ENCODE peak calls at places on chromosomes 7 and 10, in seven cellular contexts. U, A, V, F, R, B and W are unnamed samples.

GRCh38 chr7:83011954-83012353 is 150.7 kb downstream of the PCLO start:
- DNase-seq in U (no peak), A (no peak), V (no peak), F (no peak), R (no peak), B (no peak), W (no peak)

GRCh38 chr7:115707236-115707635 is 323.3 kb downstream of the TFEC start:
- DNase-seq in U (peak; percentile 16), A (no peak), V (peak; percentile 10), F (peak; percentile 20), R (no peak), B (peak; percentile 23), W (peak; percentile 1)

GRCh38 chr7:143289421-143289820 is 1.3 kb downstream of the CASP2 start:
- DNase-seq in U (peak; percentile 23), A (no peak), V (no peak), F (no peak), R (no peak), B (no peak), W (no peak)

GRCh38 chr10:110426294-110427153 is 71.2 kb upstream of the DUSP5 start:
- DNase-seq in U (peak; percentile 78), A (no peak), V (peak; percentile 89), F (no peak), R (no peak), B (no peak), W (no peak)

GRCh38 chr10:4546500-4546899 is 279.5 kb upstream of the AKR1E2 start:
- DNase-seq in U (peak; percentile 57), A (no peak), V (no peak), F (no peak), R (no peak), B (no peak), W (no peak)

GRCh38 chr10:86632009-86632800 is 22.1 kb upstream of the OPN4 start:
- DNase-seq in U (peak; percentile 20), A (no peak), V (peak; percentile 21), F (peak; percentile 86), R (peak; percentile 57), B (peak; percentile 69), W (no peak)

GRCh38 chr7:118079369-118079768 is 104.6 kb upstream of the LSM8 start:
- DNase-seq in U (peak; percentile 35), A (no peak), V (no peak), F (no peak), R (no peak), B (no peak), W (no peak)

GRCh38 chr7:33550979-33551378 is 354.4 kb upstream of the BMPER start:
- DNase-seq in U (no peak), A (no peak), V (no peak), F (no peak), R (no peak), B (no peak), W (no peak)

GRCh38 chr10:66629976-66630375 is 295.9 kb upstream of the LRRTM3 start:
- DNase-seq in U (no peak), A (no peak), V (no peak), F (no peak), R (no peak), B (no peak), W (no peak)

DNA sequence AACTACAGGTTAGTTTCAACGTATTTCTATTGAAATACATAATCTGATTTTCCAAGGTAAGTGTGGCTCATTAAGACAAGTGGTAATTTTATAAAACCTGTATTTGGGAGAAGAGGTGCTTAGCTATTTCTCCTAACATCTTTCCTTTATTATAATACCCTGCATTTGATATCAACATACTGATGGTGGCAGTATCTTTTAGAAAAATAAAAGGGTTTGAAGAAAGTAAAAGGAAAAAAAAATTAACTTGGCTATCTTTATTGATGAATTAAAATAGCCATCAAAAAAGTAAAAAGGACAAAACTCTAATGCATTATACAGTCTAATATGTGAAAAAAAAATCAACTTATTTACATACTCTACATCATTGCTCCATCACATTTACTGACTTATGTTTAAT is 68.0 kb downstream of the NRBF2 start:
- DNase-seq in U (no peak), A (no peak), V (no peak), F (no peak), R (no peak), B (no peak), W (no peak)
- TF ChIP-seq CTCF in U (no peak), A (no peak), V (no peak), F (no peak), R (no peak), B (no peak), W (no peak)

GRCh38 chr10:68221196-68221595 is 10.7 kb downstream of the ATOH7 start:
- DNase-seq in U (peak; percentile 13), A (no peak), V (no peak), F (no peak), R (no peak), B (no peak), W (no peak)

GRCh38 chr10:68218786-68219185 is 13.1 kb downstream of the ATOH7 start:
- DNase-seq in U (no peak), A (no peak), V (no peak), F (no peak), R (no peak), B (no peak), W (no peak)

GRCh38 chr10:68224810-68225209 is 7.1 kb downstream of the ATOH7 start:
- DNase-seq in U (peak; percentile 42), A (no peak), V (no peak), F (no peak), R (no peak), B (no peak), W (no peak)

GRCh38 chr10:68223535-68224165 is 8.3 kb downstream of the ATOH7 start:
- DNase-seq in U (no peak), A (no peak), V (no peak), F (peak; percentile 58), R (no peak), B (no peak), W (no peak)
- TF ChIP-seq CTCF in U (no peak), A (no peak), V (no peak), F (no peak), R (peak; percentile 41), B (no peak), W (no peak)

GRCh38 chr7:101170617-101171441 is 5.5 kb upstream of the VGF start:
- DNase-seq in U (no peak), A (no peak), V (no peak), F (no peak), R (no peak), B (no peak), W (no peak)

GRCh38 chr7:101167645-101168411 is 2.5 kb upstream of the VGF start:
- DNase-seq in U (no peak), A (no peak), V (no peak), F (no peak), R (no peak), B (no peak), W (no peak)

GRCh38 chr7:101168412-101169049 is 3.2 kb upstream of the VGF start:
- DNase-seq in U (no peak), A (no peak), V (no peak), F (no peak), R (no peak), B (no peak), W (no peak)

GRCh38 chr7:101169838-101170531 is 4.6 kb upstream of the VGF start:
- DNase-seq in U (peak; percentile 53), A (peak; percentile 82), V (peak; percentile 69), F (peak; percentile 86), R (peak; percentile 76), B (peak; percentile 90), W (peak; percentile 81)

DNA sequence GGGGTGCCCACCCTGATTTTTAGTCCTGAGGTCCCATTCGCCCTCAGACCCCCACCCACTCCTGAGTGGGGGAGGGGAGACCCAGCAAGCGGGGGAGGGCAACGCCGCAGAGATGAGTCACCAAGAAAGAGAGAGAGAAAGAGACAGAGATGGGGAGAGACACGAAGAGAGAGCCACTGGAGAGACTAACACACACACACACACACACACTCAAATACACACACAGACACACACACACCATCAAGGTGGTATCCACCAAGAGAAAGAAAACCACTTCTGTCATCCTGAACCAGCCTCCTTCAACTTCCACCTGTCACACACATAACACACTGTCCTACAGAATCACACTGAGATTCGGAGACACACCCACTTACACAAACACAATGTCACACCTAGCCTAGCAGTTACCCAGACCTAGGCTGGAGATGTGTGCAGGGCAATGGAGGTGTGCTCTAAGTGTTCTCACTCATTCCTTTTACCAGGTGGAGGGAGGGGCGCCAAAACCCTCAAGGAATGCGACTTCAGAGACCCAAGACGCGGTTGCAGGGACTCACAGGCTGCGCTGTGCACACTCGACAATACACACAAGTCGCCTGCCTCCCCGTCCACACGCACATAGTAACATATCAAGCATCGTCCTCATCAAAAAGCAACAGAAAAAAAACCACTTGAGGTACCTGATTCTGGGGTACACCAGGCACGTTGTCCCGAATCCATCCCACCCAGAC is 3.9 kb upstream of the VGF start:
- DNase-seq in U (no peak), A (no peak), V (no peak), F (no peak), R (no peak), B (no peak), W (no peak)
- TF ChIP-seq CTCF in U (no peak), A (no peak), V (no peak), F (no peak), R (no peak), B (no peak), W (no peak)

GRCh38 chr10:116300477-116301034 is 23.7 kb upstream of the CCDC172 start:
- DNase-seq in U (no peak), A (no peak), V (no peak), F (no peak), R (no peak), B (no peak), W (no peak)
- TF ChIP-seq CTCF in U (no peak), A (no peak), V (no peak), F (no peak), R (no peak), B (no peak), W (no peak)